ENCODE peak calls at places on chromosome 13, in nine cellular contexts. Q, W, B, Z, A, M, C, S and J are unnamed samples.

GRCh38 chr13:21668665-21669599 is 1.9 kb upstream of the FGF9 start:
- DNase-seq in Q (no peak), W (peak; percentile 21), B (no peak), Z (peak; percentile 21), A (no peak), M (peak; percentile 67), C (no peak), S (peak; percentile 76), J (no peak)

GRCh38 chr13:29103036-29103800 is 283.1 kb downstream of the MTUS2 start:
- DNase-seq in Q (no peak), W (no peak), B (no peak), Z (no peak), A (no peak), M (no peak), C (no peak), S (no peak), J (no peak)

GRCh38 chr13:74204606-74205312 is 70.6 kb upstream of the KLF12 start:
- DNase-seq in Q (no peak), W (no peak), B (no peak), Z (peak; percentile 34), A (no peak), M (no peak), C (no peak), S (no peak), J (no peak)

GRCh38 chr13:106534844-106535551 is 464 bp downstream of the EFNB2 start:
- DNase-seq in Q (no peak), W (peak; percentile 58), B (peak; percentile 17), Z (peak; percentile 12), A (no peak), M (peak; percentile 18), C (no peak), S (no peak), J (peak; percentile 16)

GRCh38 chr13:84400711-84401110 is 518.4 kb upstream of the SLITRK1 start:
- DNase-seq in Q (no peak), W (peak; percentile 59), B (no peak), Z (peak; percentile 86), A (no peak), M (no peak), C (no peak), S (no peak), J (peak; percentile 91)

GRCh38 chr13:67574320-67575233 is 344.4 kb upstream of the PCDH9 start:
- DNase-seq in Q (no peak), W (no peak), B (no peak), Z (no peak), A (no peak), M (no peak), C (no peak), S (no peak), J (no peak)

GRCh38 chr13:94112227-94112626 is 367.3 kb downstream of the DCT start:
- DNase-seq in Q (no peak), W (peak; percentile 92), B (no peak), Z (peak; percentile 97), A (peak; percentile 40), M (no peak), C (no peak), S (no peak), J (peak; percentile 39)

GRCh38 chr13:80030491-80030890 is 310.4 kb downstream of the SPRY2 start:
- DNase-seq in Q (no peak), W (peak; percentile 52), B (no peak), Z (no peak), A (no peak), M (peak; percentile 13), C (peak; percentile 49), S (no peak), J (peak; percentile 56)

GRCh38 chr13:76723551-76724232 is 162.5 kb downstream of the KCTD12 start:
- DNase-seq in Q (no peak), W (peak; percentile 89), B (peak; percentile 15), Z (peak; percentile 96), A (no peak), M (peak; percentile 56), C (peak; percentile 30), S (no peak), J (no peak)

GRCh38 chr13:113159701-113160100 is 1.3 kb downstream of the PROZ start:
- DNase-seq in Q (no peak), W (no peak), B (no peak), Z (no peak), A (no peak), M (no peak), C (no peak), S (no peak), J (no peak)

GRCh38 chr13:44710576-44710975 is 134.4 kb upstream of the TSC22D1 start:
- DNase-seq in Q (no peak), W (peak; percentile 74), B (no peak), Z (peak; percentile 85), A (no peak), M (peak; percentile 58), C (no peak), S (no peak), J (peak; percentile 26)

GRCh38 chr13:34502011-34502410 is 440.1 kb upstream of the NBEA start:
- DNase-seq in Q (no peak), W (no peak), B (no peak), Z (no peak), A (no peak), M (no peak), C (no peak), S (no peak), J (no peak)

GRCh38 chr13:21463424-21463823 is 4.3 kb upstream of the ZDHHC20 start:
- DNase-seq in Q (no peak), W (no peak), B (no peak), Z (no peak), A (no peak), M (no peak), C (no peak), S (no peak), J (no peak)

GRCh38 chr13:20412761-20413355 is 112.8 kb downstream of the CRYL1 start:
- DNase-seq in Q (no peak), W (peak; percentile 4), B (no peak), Z (no peak), A (no peak), M (no peak), C (no peak), S (no peak), J (no peak)

GRCh38 chr13:60165391-60166099 is 1.8 kb upstream of the DIAPH3 start:
- DNase-seq in Q (no peak), W (no peak), B (no peak), Z (peak; percentile 65), A (no peak), M (no peak), C (no peak), S (no peak), J (no peak)

GRCh38 chr13:47835470-47836228 is 165.4 kb downstream of the SUCLA2 start:
- DNase-seq in Q (no peak), W (no peak), B (no peak), Z (no peak), A (no peak), M (no peak), C (no peak), S (no peak), J (no peak)

GRCh38 chr13:99374994-99375805 is 68.0 kb upstream of the GPR183 start:
- DNase-seq in Q (peak; percentile 31), W (no peak), B (no peak), Z (no peak), A (no peak), M (peak; percentile 60), C (no peak), S (peak; percentile 89), J (no peak)

DNA sequence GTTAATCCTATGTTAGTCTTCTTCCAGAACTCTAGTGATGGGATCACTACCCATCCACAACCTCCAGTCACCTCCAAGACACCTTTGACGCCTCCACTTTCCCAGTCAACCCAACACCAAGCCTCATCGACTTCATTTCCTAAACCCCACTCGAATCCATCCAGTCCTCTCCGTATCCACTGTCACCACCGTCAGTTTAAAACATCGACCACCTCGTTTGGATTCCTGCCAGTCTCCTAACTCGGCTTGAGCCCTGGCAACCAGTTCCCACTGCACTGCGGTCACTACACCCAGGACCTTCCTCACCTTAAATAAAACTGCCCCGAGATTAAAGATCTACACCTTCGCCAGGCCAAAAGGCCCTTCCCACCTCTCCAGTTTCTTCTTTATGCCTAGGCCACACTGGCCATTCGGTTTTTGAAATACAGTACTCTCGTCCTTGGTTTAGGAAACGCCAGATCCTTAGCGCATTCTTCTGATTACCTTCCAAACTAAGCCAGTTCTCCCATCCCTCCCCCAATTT is 1.2 kb downstream of the MTIF3 start:
- DNase-seq in Q (no peak), W (peak; percentile 36), B (no peak), Z (no peak), A (no peak), M (no peak), C (no peak), S (no peak), J (no peak)
- H3K4me3 ChIP-seq in Q (peak overlapping the region; percentile 97), W (peak overlapping the region; percentile 99), B (peak overlapping the region; percentile 88), Z (peak overlapping the region; percentile 97), A (peak overlapping the region; percentile 80), M (peak overlapping the region; percentile 99), C (peak overlapping the region; percentile 97), S (peak overlapping the region; percentile 87), J (peak overlapping the region; percentile 67)

GRCh38 chr13:96993660-96994029 is 631 bp downstream of the OXGR1 start:
- DNase-seq in Q (no peak), W (peak; percentile 7), B (no peak), Z (no peak), A (no peak), M (no peak), C (no peak), S (no peak), J (no peak)
- H3K4me3 ChIP-seq in Q (peak overlapping the region; percentile 62), W (no peak overlapping the region), B (peak overlapping the region; percentile 62), Z (peak overlapping the region; percentile 57), A (peak overlapping the region; percentile 64), M (no peak overlapping the region), C (no peak overlapping the region), S (no peak overlapping the region), J (no peak overlapping the region)

GRCh38 chr13:36432106-36432544 is at the start of gene CCNA1:
- DNase-seq in Q (no peak), W (peak; percentile 38), B (peak; percentile 19), Z (no peak), A (no peak), M (peak; percentile 37), C (peak; percentile 51), S (no peak), J (peak; percentile 61)

GRCh38 chr13:36431204-36432105 is 840 bp upstream of the CCNA1 start:
- DNase-seq in Q (no peak), W (peak; percentile 48), B (no peak), Z (no peak), A (no peak), M (no peak), C (no peak), S (no peak), J (peak; percentile 33)

GRCh38 chr13:36428083-36428482 is 4.2 kb upstream of the CCNA1 start:
- DNase-seq in Q (no peak), W (peak; percentile 39), B (no peak), Z (peak; percentile 45), A (no peak), M (no peak), C (no peak), S (no peak), J (no peak)

GRCh38 chr13:36430247-36431203 is 1.8 kb upstream of the CCNA1 start:
- DNase-seq in Q (no peak), W (no peak), B (peak; percentile 14), Z (no peak), A (no peak), M (no peak), C (peak; percentile 36), S (no peak), J (no peak)
- H3K4me3 ChIP-seq in Q (no peak overlapping the region), W (no peak overlapping the region), B (peak overlapping the region; percentile 67), Z (no peak overlapping the region), A (peak overlapping the region; percentile 65), M (no peak overlapping the region), C (no peak overlapping the region), S (no peak overlapping the region), J (peak overlapping the region; percentile 74)

GRCh38 chr13:71285700-71286099 is 581.3 kb downstream of the DACH1 start:
- DNase-seq in Q (no peak), W (no peak), B (no peak), Z (no peak), A (no peak), M (peak; percentile 47), C (no peak), S (no peak), J (peak; percentile 7)

GRCh38 chr13:71290963-71291937 is 575.8 kb downstream of the DACH1 start:
- DNase-seq in Q (no peak), W (peak; percentile 3), B (no peak), Z (peak; percentile 11), A (peak; percentile 39), M (peak; percentile 88), C (no peak), S (peak; percentile 70), J (peak; percentile 11)
- H3K4me3 ChIP-seq in Q (peak overlapping the region; percentile 34), W (peak overlapping the region; percentile 85), B (peak overlapping the region; percentile 63), Z (peak overlapping the region; percentile 43), A (peak overlapping the region; percentile 48), M (no peak overlapping the region), C (peak overlapping the region; percentile 29), S (peak overlapping the region; percentile 55), J (peak overlapping the region; percentile 12)